ENCODE peak calls at places on chromosome 12, in eight cellular contexts. R is CD4-positive, alpha-beta memory T cell; A is psoas muscle; Q is right lobe of liver; Z is Panc1; Y is HCT116; B is aorta; I is CD8-positive, alpha-beta T cell. N is an unnamed sample. For H3K4me1, the result is how much of the 10 kb centered on the place peaks cover.

GRCh38 chr12:14283489-14284144 is 81.9 kb upstream of the ATF7IP start:
- DNase-seq in A (no peak), B (no peak), Y (no peak), R (no peak), Z (no peak), Q (no peak), I (no peak), N (no peak)

GRCh38 chr12:95975491-95975890 is 20.7 kb downstream of the HAL start:
- DNase-seq in Z (no peak), I (no peak), R (no peak), B (no peak), Q (no peak), A (no peak), Y (no peak), N (no peak)

GRCh38 chr12:105485321-105485910 is 154.9 kb downstream of the C12orf75 start:
- DNase-seq in I (no peak), B (no peak), A (peak), Y (no peak), Z (no peak), Q (peak), R (no peak), N (no peak)

GRCh38 chr12:56947633-56948535 is 9.5 kb downstream of the RDH16 start:
- DNase-seq in B (no peak), Z (no peak), I (no peak), A (no peak), Q (no peak), R (no peak), Y (peak), N (no peak)

GRCh38 chr12:7729683-7730195 is 17.4 kb downstream of the CLEC4C start:
- DNase-seq in Z (no peak), I (no peak), A (no peak), Q (no peak), Y (no peak), B (no peak), R (no peak), N (no peak)

GRCh38 chr12:95608252-95609033 is 57.2 kb upstream of the USP44 start:
- DNase-seq in Y (no peak), Z (peak), R (no peak), A (peak), I (no peak), Q (no peak), B (peak), N (no peak)

GRCh38 chr12:27844427-27845090 is 64.5 kb upstream of the MANSC4 start:
- DNase-seq in I (no peak), R (no peak), Q (no peak), A (no peak), Z (no peak), Y (no peak), B (no peak), N (no peak)

GRCh38 chr12:72511493-72511892 is 239.3 kb downstream of the TRHDE start:
- DNase-seq in R (no peak), B (no peak), I (no peak), Y (no peak), Q (no peak), A (no peak), Z (no peak), N (no peak)

GRCh38 chr12:56042430-56043203 is 899 bp downstream of the RPS26 start:
- DNase-seq in R (no peak), Z (no peak), I (no peak), Y (no peak), A (no peak), B (peak), Q (no peak), N (no peak)

GRCh38 chr12:24134092-24134491 is 184.6 kb upstream of the SOX5 start:
- DNase-seq in A (no peak), I (no peak), Y (no peak), B (no peak), Z (no peak), Q (no peak), R (no peak), N (no peak)

GRCh38 chr12:71636704-71637115 is 26.9 kb downstream of the ZFC3H1 start:
- DNase-seq in B (no peak), I (no peak), Z (peak), Q (no peak), R (no peak), A (no peak), Y (peak), N (no peak)

GRCh38 chr12:106090586-106091411 is 48.0 kb downstream of the NUAK1 start:
- DNase-seq in I (no peak), B (peak), A (peak), Z (no peak), Q (no peak), Y (no peak), R (no peak), N (no peak)

GRCh38 chr12:110776410-110776809 is 33.7 kb upstream of the PPP1CC start:
- DNase-seq in I (no peak), R (no peak), Q (no peak), Y (no peak), B (no peak), Z (no peak), A (no peak), N (no peak)

GRCh38 chr12:68538722-68539614 is 71.7 kb upstream of the RAP1B start:
- DNase-seq in Z (no peak), Y (no peak), I (peak), B (peak), Q (no peak), A (peak), R (peak), N (no peak)

GRCh38 chr12:116818341-116818856 is 62.8 kb downstream of the HRK start:
- DNase-seq in Y (no peak), B (no peak), Q (no peak), A (no peak), R (no peak), Z (no peak), I (peak), N (no peak)

GRCh38 chr12:130041983-130042812 is 120.1 kb upstream of the FZD10 start:
- DNase-seq in Z (no peak), B (peak), I (peak), A (peak), Q (peak), Y (no peak), R (no peak), N (peak)

GRCh38 chr12:102702447-102703114 is 214.5 kb downstream of the PAH start:
- DNase-seq in Z (no peak), I (peak), B (no peak), R (no peak), Q (no peak), Y (peak), A (peak), N (no peak)

GRCh38 chr12:56151672-56152131 is 685 bp upstream of the MYL6B start:
- DNase-seq in Z (peak), Q (peak), R (peak), B (peak), I (peak), Y (peak), A (peak), N (peak)

GRCh38 chr12:10716704-10717315 is 6.3 kb downstream of the YBX3 start:
- DNase-seq in Q (no peak), I (no peak), B (peak), Z (no peak), R (no peak), A (peak), Y (peak), N (peak)

GRCh38 chr12:5102261-5102789 is 58.6 kb downstream of the KCNA5 start:
- DNase-seq in Y (no peak), I (no peak), Z (no peak), A (no peak), B (no peak), Q (no peak), R (no peak), N (no peak)

GRCh38 chr12:43882578-43883178 is 46.8 kb downstream of the TMEM117 start:
- DNase-seq in A (no peak), B (no peak), Y (peak), Z (peak), R (no peak), I (peak), Q (no peak), N (no peak)

GRCh38 chr12:49661191-49661590 is 37.8 kb downstream of the PRPF40B start:
- DNase-seq in A (no peak), Q (no peak), Z (no peak), I (no peak), R (no peak), Y (no peak), B (no peak), N (no peak)

GRCh38 chr12:57765003-57765697 is 1.7 kb downstream of the CYP27B1 start:
- DNase-seq in A (peak), B (peak), Y (no peak), Q (no peak), Z (no peak), I (peak), R (peak), N (peak)

GRCh38 chr12:57591567-57592325 is 754 bp downstream of the PIP4K2C start:
- DNase-seq in B (no peak), R (peak), Y (no peak), Q (no peak), I (no peak), A (no peak), Z (no peak), N (no peak)

GRCh38 chr12:56723889-56724659 is 1.0 kb downstream of the NACA start:
- DNase-seq in Y (no peak), Z (no peak), I (no peak), B (peak), Q (peak), A (peak), R (peak), N (no peak)

GRCh38 chr12:53485955-53486729 is 13.1 kb downstream of the MAP3K12 start:
- DNase-seq in Y (no peak), Q (no peak), A (no peak), R (no peak), Z (no peak), B (no peak), I (no peak), N (no peak)
- H3K27ac ChIP-seq in Y (no peak), Q (no peak), A (no peak), R (no peak), Z (no peak), B (no peak), I (no peak), N (no peak)

GRCh38 chr12:51970904-51971646 is 19.6 kb downstream of the ACVR1B start:
- DNase-seq in B (no peak), R (peak), Y (no peak), A (no peak), Q (no peak), Z (no peak), I (peak), N (no peak)
- H3K4me1 ChIP-seq in B (under half), R (half or more), Y (under half), A (under half), Q (under half), Z (under half), I (half or more), N (half or more)

GRCh38 chr12:122126342-122126635 is 47.7 kb downstream of the IL31 start:
- DNase-seq in R (no peak), I (no peak), Q (no peak), B (peak), Z (no peak), Y (no peak), A (no peak), N (peak)
- H3K27ac ChIP-seq in R (no peak), I (no peak), Q (peak), B (no peak), Z (peak), Y (no peak), A (peak), N (no peak)

GRCh38 chr12:2168808-2169207 is 116.0 kb downstream of the CACNA1C start:
- DNase-seq in R (no peak), Z (no peak), Y (peak), B (no peak), Q (no peak), I (no peak), A (no peak), N (no peak)
- H3K4me1 ChIP-seq in R (under half), Z (under half), Y (under half), B (under half), Q (under half), I (under half), A (under half), N (under half)

DNA sequence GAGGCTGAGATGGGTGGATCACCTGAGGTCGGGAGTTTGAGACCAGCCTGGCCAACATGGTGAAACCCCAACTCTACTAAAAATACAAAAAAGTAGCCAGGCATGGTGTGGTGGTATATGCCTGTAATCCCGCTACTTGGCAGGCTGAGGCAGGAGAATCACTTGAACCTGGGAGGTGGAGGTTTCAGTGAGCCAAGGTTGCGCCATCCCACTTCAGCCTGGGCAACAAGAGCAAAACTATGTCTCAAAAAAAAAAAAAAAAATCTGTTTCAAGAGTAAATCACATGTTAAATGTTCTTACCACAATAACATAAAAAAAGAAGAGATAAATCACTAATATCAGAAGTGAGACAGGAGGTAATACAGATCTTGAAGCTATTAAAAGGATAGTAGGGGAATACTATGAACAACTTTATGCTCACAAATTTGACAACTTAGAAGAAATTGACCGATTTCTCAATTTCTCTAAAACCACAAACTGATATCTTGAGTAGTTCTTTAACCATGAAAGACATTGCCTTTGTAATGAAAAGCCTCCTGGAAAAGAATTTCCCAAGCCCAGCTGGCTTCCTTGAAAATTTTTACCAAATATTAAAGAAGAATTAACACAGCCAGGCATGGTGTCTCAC is 37.7 kb downstream of the TAOK3 start:
- DNase-seq in I (no peak), B (no peak), Z (no peak), Q (no peak), Y (no peak), A (no peak), R (no peak), N (no peak)
- H3K27ac ChIP-seq in I (no peak), B (no peak), Z (peak), Q (no peak), Y (no peak), A (no peak), R (no peak), N (peak)